ENCODE peak calls at places on chromosomes 7 and 10, in eight cellular contexts. E, Z, F, G, O, A, W and N are unnamed samples.

GRCh38 chr10:120586471-120586872 is 129.4 kb downstream of the PLPP4 start:
- DNase-seq in F (peak; percentile 11), Z (no peak), O (no peak), A (no peak), G (no peak), W (no peak), E (no peak), N (no peak)

GRCh38 chr10:106513328-106513727 is 651.2 kb downstream of the SORCS1 start:
- DNase-seq in Z (no peak), F (peak; percentile 45), O (no peak), E (no peak), W (no peak), A (no peak), G (no peak), N (no peak)

GRCh38 chr10:105239311-105240215 is 598.5 kb downstream of the SORCS3 start:
- DNase-seq in G (no peak), Z (no peak), A (no peak), F (no peak), E (no peak), W (no peak), O (no peak), N (no peak)

GRCh38 chr7:45978731-45979211 is 57.7 kb upstream of the IGFBP3 start:
- DNase-seq in W (no peak), F (peak; percentile 21), A (no peak), Z (no peak), G (no peak), E (no peak), O (no peak), N (no peak)

GRCh38 chr7:93194368-93194767 is 31.9 kb downstream of the HEPACAM2 start:
- DNase-seq in F (peak; percentile 16), G (no peak), W (no peak), O (no peak), E (no peak), Z (no peak), A (no peak), N (no peak)

GRCh38 chr10:126508535-126509040 is 120.3 kb upstream of the ADAM12 start:
- DNase-seq in W (no peak), G (no peak), A (no peak), E (no peak), F (no peak), Z (no peak), O (no peak), N (no peak)

GRCh38 chr10:113528876-113529275 is 24.0 kb upstream of the HABP2 start:
- DNase-seq in O (no peak), W (no peak), Z (no peak), A (no peak), G (no peak), F (no peak), E (no peak), N (no peak)

GRCh38 chr10:85459906-85460305 is 906.7 kb downstream of the GRID1 start:
- DNase-seq in Z (no peak), A (no peak), W (no peak), O (no peak), G (no peak), E (no peak), F (no peak), N (no peak)

GRCh38 chr10:69425041-69425440 is 8.3 kb upstream of the TACR2 start:
- DNase-seq in E (no peak), W (no peak), Z (no peak), G (no peak), F (no peak), O (no peak), A (no peak), N (no peak)

GRCh38 chr10:79418886-79419595 is 26.4 kb downstream of the ZCCHC24 start:
- DNase-seq in A (no peak), E (no peak), F (no peak), G (peak; percentile 54), Z (no peak), W (no peak), O (no peak), N (no peak)

GRCh38 chr7:29945259-29945809 is 44.3 kb downstream of the SCRN1 start:
- DNase-seq in E (no peak), W (no peak), F (no peak), A (no peak), G (no peak), Z (no peak), O (no peak), N (no peak)

GRCh38 chr7:138186951-138187351 is 110.7 kb downstream of the AKR1D1 start:
- DNase-seq in F (peak; percentile 94), W (peak; percentile 71), G (no peak), A (no peak), Z (no peak), E (no peak), O (no peak), N (no peak)

GRCh38 chr10:60819271-60819670 is 41.0 kb downstream of the CDK1 start:
- DNase-seq in Z (no peak), O (no peak), G (no peak), A (no peak), F (no peak), W (no peak), E (no peak), N (no peak)

GRCh38 chr7:12423355-12423994 is 19.8 kb upstream of the VWDE start:
- DNase-seq in Z (no peak), G (no peak), O (no peak), W (no peak), F (peak; percentile 55), E (no peak), A (no peak), N (no peak)

GRCh38 chr7:33261585-33261984 is 132.2 kb downstream of the BBS9 start:
- DNase-seq in W (no peak), Z (no peak), E (no peak), A (no peak), G (no peak), F (no peak), O (peak; percentile 5), N (no peak)

GRCh38 chr10:88159127-88159829 is 295.9 kb downstream of the PTEN start:
- DNase-seq in G (no peak), Z (no peak), F (no peak), O (no peak), A (no peak), W (no peak), E (no peak), N (no peak)

GRCh38 chr10:88156341-88156740 is 292.9 kb downstream of the PTEN start:
- DNase-seq in Z (no peak), A (no peak), E (no peak), W (no peak), F (peak; percentile 29), O (no peak), G (no peak), N (no peak)

GRCh38 chr10:88157981-88158465 is 294.6 kb downstream of the PTEN start:
- DNase-seq in G (no peak), F (peak; percentile 86), W (no peak), O (no peak), Z (no peak), E (no peak), A (no peak), N (peak; percentile 23)

GRCh38 chr10:88161070-88161469 is 297.6 kb downstream of the PTEN start:
- DNase-seq in O (no peak), F (no peak), W (no peak), E (no peak), A (no peak), Z (no peak), G (no peak), N (no peak)

GRCh38 chr10:88158506-88159123 is 295.2 kb downstream of the PTEN start:
- DNase-seq in F (no peak), Z (no peak), G (no peak), E (no peak), O (no peak), W (no peak), A (no peak), N (no peak)
- H3K4me3 ChIP-seq in F (no peak overlapping the region), Z (no peak overlapping the region), G (no peak overlapping the region), E (no peak overlapping the region), O (no peak overlapping the region), W (no peak overlapping the region), A (no peak overlapping the region), N (no peak overlapping the region)

DNA sequence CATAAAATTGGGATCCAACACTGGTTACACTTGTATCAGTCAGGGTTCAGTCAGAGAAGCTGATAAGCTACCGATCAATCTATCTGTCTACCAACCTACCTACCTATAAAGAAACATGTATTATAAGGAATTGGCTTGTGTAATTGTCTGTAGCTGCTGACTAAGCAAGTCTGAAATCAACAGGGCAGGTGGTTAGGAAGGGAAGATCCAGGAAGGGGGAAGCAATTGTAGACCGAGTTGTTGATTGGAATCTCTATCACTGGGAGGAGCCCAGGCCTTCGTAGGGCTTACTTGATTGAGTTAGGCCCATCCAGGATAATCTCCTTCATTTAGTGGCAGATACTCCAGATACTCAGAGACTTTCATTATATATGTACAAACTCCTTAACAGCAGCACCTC is 271.5 kb upstream of the TEX47 start:
- DNase-seq in O (no peak), A (no peak), W (no peak), G (no peak), F (no peak), E (no peak), Z (no peak), N (no peak)
- H3K4me3 ChIP-seq in O (no peak overlapping the region), A (no peak overlapping the region), W (no peak overlapping the region), G (no peak overlapping the region), F (no peak overlapping the region), E (no peak overlapping the region), Z (no peak overlapping the region), N (no peak overlapping the region)

DNA sequence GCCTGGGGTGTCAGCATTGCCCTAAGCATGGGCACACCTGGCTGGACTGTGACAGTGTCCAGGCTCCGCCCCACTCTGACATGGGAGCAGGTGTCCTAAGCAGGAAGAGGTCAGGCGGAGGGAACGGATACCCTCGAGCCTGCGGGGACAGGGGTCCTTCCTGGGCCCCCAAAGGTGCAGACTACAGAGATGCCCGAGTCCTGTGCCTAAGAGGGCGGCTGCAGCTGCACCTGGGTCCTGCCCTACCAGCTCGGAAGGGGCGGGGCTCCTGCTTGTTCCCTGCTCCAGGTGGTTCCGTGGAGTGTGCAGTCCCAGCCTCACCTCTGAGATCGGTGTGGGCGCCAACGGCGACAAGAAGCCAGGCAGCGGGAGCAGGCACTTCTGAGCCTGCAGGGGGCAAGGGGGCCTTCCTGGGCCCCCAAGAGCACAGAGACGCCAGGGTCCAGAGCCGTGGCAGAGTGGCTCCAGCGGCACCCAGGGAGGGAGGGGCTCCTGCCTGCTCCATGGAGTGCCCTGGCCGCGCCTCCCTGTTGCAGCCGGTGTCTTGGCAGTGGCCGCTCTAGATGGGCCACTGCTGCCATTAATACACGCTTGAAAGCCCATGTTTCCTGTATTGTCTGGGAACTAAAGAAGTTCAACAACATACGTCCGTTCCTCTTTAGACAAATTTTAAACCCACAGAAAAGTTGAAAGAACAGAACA is 64.5 kb upstream of the CACNA2D1 start:
- DNase-seq in W (no peak), F (no peak), E (no peak), O (no peak), Z (no peak), G (no peak), A (no peak), N (no peak)
- H3K4me3 ChIP-seq in W (no peak overlapping the region), F (no peak overlapping the region), E (peak overlapping the region; percentile 9), O (no peak overlapping the region), Z (no peak overlapping the region), G (no peak overlapping the region), A (no peak overlapping the region), N (no peak overlapping the region)

DNA sequence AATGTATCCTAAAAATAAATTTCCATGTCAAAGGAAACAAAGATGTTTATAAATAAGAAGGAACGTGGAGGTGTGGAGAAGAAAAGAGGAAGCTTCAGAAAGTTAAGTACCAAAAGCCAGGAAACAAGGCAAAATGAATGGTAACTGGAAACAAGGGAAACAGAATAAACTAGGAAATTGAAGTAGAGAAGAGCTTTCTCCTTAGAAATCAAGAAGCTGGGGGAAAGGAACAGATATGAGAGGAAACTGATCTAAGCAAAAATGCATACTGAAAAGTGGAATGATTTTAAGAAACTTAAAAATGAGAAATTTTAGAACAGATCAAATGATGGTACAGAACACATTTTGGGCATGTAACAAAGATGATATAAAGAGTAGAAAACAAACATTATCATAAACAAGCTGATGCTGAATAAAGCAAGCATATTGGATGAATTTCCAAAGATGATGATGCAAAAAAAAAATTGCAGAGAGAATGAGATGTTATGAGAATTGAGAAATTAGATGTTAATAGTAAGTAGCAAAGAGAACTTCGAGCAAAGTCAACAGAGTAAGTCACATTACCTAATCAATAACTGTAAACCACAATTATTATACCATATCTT is 1.9 kb downstream of the BRAF start:
- DNase-seq in A (no peak), G (no peak), Z (no peak), F (no peak), W (no peak), E (no peak), O (no peak), N (no peak)
- H3K4me3 ChIP-seq in A (peak overlapping the region; percentile 93), G (peak overlapping the region; percentile 26), Z (peak overlapping the region; percentile 94), F (peak overlapping the region; percentile 67), W (peak overlapping the region; percentile 63), E (peak overlapping the region; percentile 88), O (peak overlapping the region; percentile 61), N (peak overlapping the region; percentile 92)